ENCODE peak calls at places on chromosomes 5 and 9, in nine cellular contexts. W is HCT116; F is CD8-positive, alpha-beta T cell; I is right lobe of liver; P is Peyer's patch; A is endothelial cell of umbilical vein; N is lower lobe of right lung; K is stomach; E is A673. Q is an unnamed sample.

GRCh38 chr5:170338933-170339779 is 41.6 kb upstream of the LCP2 start:
- DNase-seq in N (no peak), I (no peak), F (peak; percentile 67), W (peak; percentile 13), E (no peak), P (peak; percentile 83), A (no peak), K (peak; percentile 43), Q (no peak)

GRCh38 chr9:130955947-130956621 is 17.0 kb upstream of the FIBCD1 start:
- DNase-seq in N (no peak), K (no peak), E (no peak), I (no peak), F (no peak), W (no peak), P (no peak), A (no peak), Q (no peak)

GRCh38 chr5:124867064-124867707 is 120.7 kb upstream of the ZNF608 start:
- DNase-seq in P (no peak), E (no peak), K (no peak), F (no peak), A (no peak), W (no peak), N (no peak), I (no peak), Q (no peak)

GRCh38 chr9:134165357-134166315 is 1.3 kb upstream of the RNU6ATAC start:
- DNase-seq in K (no peak), E (no peak), P (no peak), F (peak; percentile 42), I (peak; percentile 60), N (peak; percentile 67), W (peak; percentile 15), A (peak; percentile 48), Q (no peak)

GRCh38 chr9:134908524-134909364 is 9.0 kb downstream of the FCN1 start:
- DNase-seq in P (peak; percentile 22), A (no peak), W (no peak), F (no peak), K (peak; percentile 16), N (peak; percentile 14), E (no peak), I (no peak), Q (no peak)

GRCh38 chr9:75979362-75979761 is 88.9 kb downstream of the PCSK5 start:
- DNase-seq in I (no peak), P (no peak), W (no peak), A (no peak), F (no peak), K (no peak), N (no peak), E (peak; percentile 11), Q (peak; percentile 25)

GRCh38 chr9:1100945-1101344 is 50.8 kb downstream of the DMRT2 start:
- DNase-seq in W (no peak), P (peak; percentile 45), F (no peak), N (no peak), K (peak; percentile 56), A (no peak), I (peak; percentile 68), E (peak; percentile 23), Q (peak; percentile 60)

GRCh38 chr9:117160254-117160653 is 254.6 kb downstream of the ASTN2 start:
- DNase-seq in F (no peak), E (peak; percentile 22), W (no peak), I (no peak), N (no peak), A (no peak), K (no peak), P (no peak), Q (no peak)

GRCh38 chr5:179765400-179765799 is 28.4 kb upstream of the LTC4S start:
- DNase-seq in I (no peak), K (no peak), F (no peak), E (peak; percentile 73), N (no peak), A (peak; percentile 89), W (no peak), P (no peak), Q (no peak)

GRCh38 chr9:95023217-95024003 is 294.1 kb downstream of the FANCC start:
- DNase-seq in E (no peak), F (no peak), I (no peak), N (peak; percentile 67), A (peak; percentile 82), P (no peak), W (peak; percentile 78), K (no peak), Q (no peak)

GRCh38 chr5:143652104-143652700 is 159.8 kb upstream of the HMHB1 start:
- DNase-seq in F (no peak), K (no peak), N (no peak), E (no peak), I (no peak), P (no peak), A (no peak), W (no peak), Q (no peak)

GRCh38 chr5:118889165-118889564 is 99.2 kb downstream of the DTWD2 start:
- DNase-seq in F (no peak), P (no peak), K (no peak), N (no peak), A (no peak), E (no peak), W (no peak), I (no peak), Q (no peak)

GRCh38 chr9:34139477-34140146 is 13.1 kb upstream of the DCAF12 start:
- DNase-seq in A (peak; percentile 89), N (no peak), I (peak; percentile 62), P (no peak), K (peak; percentile 76), E (peak; percentile 45), W (peak; percentile 41), F (no peak), Q (no peak)

GRCh38 chr9:35792044-35792813 is 838 bp downstream of the NPR2 start:
- DNase-seq in W (no peak), K (no peak), E (no peak), N (no peak), F (no peak), I (peak; percentile 72), P (no peak), A (no peak), Q (no peak)

GRCh38 chr5:154782812-154783592 is 27.8 kb downstream of the LARP1 start:
- DNase-seq in I (no peak), N (no peak), K (no peak), W (no peak), E (no peak), A (no peak), F (no peak), P (no peak), Q (no peak)

GRCh38 chr5:154783774-154784460 is 28.7 kb downstream of the LARP1 start:
- DNase-seq in I (no peak), K (no peak), A (no peak), N (no peak), P (no peak), W (no peak), F (no peak), E (no peak), Q (no peak)

GRCh38 chr5:154784856-154785255 is 29.7 kb downstream of the LARP1 start:
- DNase-seq in A (no peak), I (no peak), N (no peak), E (no peak), F (no peak), P (no peak), K (no peak), W (no peak), Q (no peak)

GRCh38 chr5:154788212-154788611 is 33.0 kb downstream of the LARP1 start:
- DNase-seq in N (no peak), I (no peak), W (no peak), K (no peak), P (no peak), F (no peak), A (no peak), E (no peak), Q (no peak)

DNA sequence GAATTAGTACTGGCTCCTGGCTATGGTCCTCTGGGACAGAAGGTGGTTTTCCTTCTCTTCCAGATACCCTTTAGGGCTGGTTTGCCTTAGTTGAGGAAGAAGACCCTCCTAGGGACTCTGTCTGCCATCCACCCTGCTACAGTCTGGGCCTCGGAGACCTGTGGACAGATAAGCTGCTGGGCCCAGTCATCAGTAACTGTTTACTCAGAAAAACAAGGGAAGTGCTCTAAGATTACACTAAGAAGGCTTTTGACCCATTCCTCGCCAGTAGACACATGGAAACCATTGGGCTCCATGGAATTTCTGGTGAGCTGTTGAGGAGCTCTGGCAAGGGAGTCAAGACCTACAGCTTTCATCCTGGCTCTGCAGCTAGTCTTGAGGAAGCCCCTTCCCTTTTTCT is 31.2 kb downstream of the LARP1 start:
- DNase-seq in W (no peak), N (no peak), I (no peak), E (no peak), P (no peak), F (no peak), A (no peak), K (no peak), Q (no peak)
- H3K4me1 ChIP-seq in W (no peaks in the 10 kb centered on the region), N (peaks cover 63% of the 10 kb centered on the region), I (no peaks in the 10 kb centered on the region), E (no peaks in the 10 kb centered on the region), P (peaks cover 3% of the 10 kb centered on the region), F (peaks cover 63% of the 10 kb centered on the region), A (peaks cover 7% of the 10 kb centered on the region), K (peaks cover 56% of the 10 kb centered on the region), Q (peaks cover 15% of the 10 kb centered on the region)

GRCh38 chr5:126471875-126472537 is 48.8 kb downstream of the GRAMD2B start:
- DNase-seq in I (no peak), N (no peak), K (no peak), W (no peak), F (no peak), E (no peak), A (peak; percentile 14), P (no peak), Q (no peak)
- H3K27ac ChIP-seq in I (no peak overlapping the region), N (no peak overlapping the region), K (no peak overlapping the region), W (peak overlapping the region; percentile 66), F (no peak overlapping the region), E (no peak overlapping the region), A (no peak overlapping the region), P (no peak overlapping the region), Q (no peak overlapping the region)

GRCh38 chr9:127562271-127562780 is 49.8 kb upstream of the STXBP1 start:
- DNase-seq in N (no peak), I (no peak), E (no peak), A (no peak), F (no peak), P (no peak), W (no peak), K (no peak), Q (no peak)
- H3K4me3 ChIP-seq in N (peak overlapping the region; percentile 14), I (no peak overlapping the region), E (no peak overlapping the region), A (no peak overlapping the region), F (no peak overlapping the region), P (no peak overlapping the region), W (peak overlapping the region; percentile 41), K (no peak overlapping the region), Q (no peak overlapping the region)

GRCh38 chr5:78624992-78625391 is 23.6 kb downstream of the LHFPL2 start:
- DNase-seq in P (no peak), K (no peak), F (no peak), E (no peak), N (no peak), A (no peak), I (no peak), W (no peak), Q (no peak)

GRCh38 chr5:78628260-78629024 is 20.1 kb downstream of the LHFPL2 start:
- DNase-seq in F (no peak), E (no peak), W (no peak), K (no peak), I (no peak), P (no peak), N (no peak), A (no peak), Q (no peak)

GRCh38 chr5:78626009-78626571 is 22.5 kb downstream of the LHFPL2 start:
- DNase-seq in A (peak; percentile 41), P (no peak), E (no peak), F (no peak), K (no peak), N (no peak), I (no peak), W (no peak), Q (no peak)

GRCh38 chr5:78627766-78628165 is 20.8 kb downstream of the LHFPL2 start:
- DNase-seq in W (no peak), F (no peak), K (no peak), N (no peak), P (no peak), E (no peak), I (no peak), A (no peak), Q (no peak)

GRCh38 chr5:78627175-78627574 is 21.4 kb downstream of the LHFPL2 start:
- DNase-seq in W (no peak), A (peak; percentile 44), N (no peak), K (no peak), I (no peak), E (no peak), P (no peak), F (no peak), Q (no peak)
- H3K4me1 ChIP-seq in W (no peaks in the 10 kb centered on the region), A (no peaks in the 10 kb centered on the region), N (no peaks in the 10 kb centered on the region), K (peaks cover 13% of the 10 kb centered on the region), I (no peaks in the 10 kb centered on the region), E (no peaks in the 10 kb centered on the region), P (no peaks in the 10 kb centered on the region), F (no peaks in the 10 kb centered on the region), Q (no peaks in the 10 kb centered on the region)

Q was measured in iPS DF 6.9.